ENCODE peak calls at places on chromosomes 1 and 21, in five cellular contexts. D is myocyte; A is central memory CD4-positive, alpha-beta T cell; I is HS-5; S is EL. U is an unnamed sample.

GRCh38 chr1:66633128-66633527 is 99.2 kb downstream of the SGIP1 start:
- DNase-seq in S (no peak), D (no peak), I (no peak), A (no peak), U (no peak)

GRCh38 chr1:58340156-58340555 is 206.4 kb downstream of the OMA1 start:
- DNase-seq in D (no peak), S (no peak), I (no peak), A (no peak), U (no peak)

GRCh38 chr1:1048765-1049164 is 25.3 kb downstream of the RNF223 start:
- DNase-seq in S (no peak), A (no peak), I (no peak), D (no peak), U (no peak)

GRCh38 chr1:225573216-225573615 is 79.7 kb downstream of the ENAH start:
- DNase-seq in A (no peak), I (no peak), S (no peak), D (no peak), U (no peak)

GRCh38 chr1:237229333-237229732 is 187.3 kb downstream of the RYR2 start:
- DNase-seq in S (no peak), D (no peak), I (no peak), A (no peak), U (no peak)

GRCh38 chr1:54486864-54487263 is 61.2 kb upstream of the ACOT11 start:
- DNase-seq in I (no peak), D (no peak), A (no peak), S (no peak), U (no peak)

GRCh38 chr21:37270576-37271365 is 3.6 kb upstream of the VPS26C start:
- DNase-seq in I (no peak), D (no peak), A (no peak), S (no peak), U (no peak)

GRCh38 chr1:154198756-154199562 is 7.1 kb upstream of the TPM3 start:
- DNase-seq in I (no peak), S (peak; percentile 59), D (peak; percentile 80), A (peak; percentile 50), U (no peak)

GRCh38 chr1:7070389-7071029 is 285.3 kb downstream of the CAMTA1 start:
- DNase-seq in S (peak; percentile 72), D (peak; percentile 75), I (peak; percentile 29), A (peak; percentile 17), U (peak; percentile 50)

GRCh38 chr1:53091841-53092645 is 30.0 kb downstream of the PODN start:
- DNase-seq in D (peak; percentile 51), A (no peak), S (peak; percentile 59), I (no peak), U (no peak)

GRCh38 chr1:213761845-213762407 is 225.8 kb upstream of the PROX1 start:
- DNase-seq in D (no peak), A (peak; percentile 5), S (peak; percentile 1), I (no peak), U (no peak)

GRCh38 chr1:77039739-77040138 is 172.5 kb downstream of the ST6GALNAC5 start:
- DNase-seq in A (no peak), S (peak; percentile 98), I (peak; percentile 94), D (peak; percentile 58), U (no peak)

GRCh38 chr1:33169290-33170055 is 12.4 kb downstream of the TRIM62 start:
- DNase-seq in S (peak; percentile 51), D (peak; percentile 56), A (no peak), I (no peak), U (peak; percentile 34)

GRCh38 chr1:37034301-37035013 is at the start of gene GRIK3:
- DNase-seq in S (no peak), D (no peak), A (no peak), I (no peak), U (peak; percentile 76)

GRCh38 chr1:24177161-24177560 is 9.9 kb downstream of the IFNLR1 start:
- DNase-seq in A (no peak), I (no peak), D (no peak), S (no peak), U (no peak)

GRCh38 chr1:195096051-195096521 is 1512.2 kb downstream of the KCNT2 start:
- DNase-seq in D (no peak), A (no peak), I (no peak), S (no peak), U (no peak)

GRCh38 chr1:71638081-71638766 is 557.4 kb upstream of the ZRANB2 start:
- DNase-seq in A (no peak), D (peak; percentile 13), S (peak; percentile 78), I (peak; percentile 29), U (no peak)

GRCh38 chr1:58869638-58870297 is 85.9 kb upstream of the JUN start:
- DNase-seq in I (no peak), D (no peak), A (no peak), S (no peak), U (no peak)

U was measured in NCI-H187.